ENCODE peak calls at places on chromosomes 11 and 22, in five cellular contexts. I is Peyer's patch, P is IMR-90, Z is cardiac muscle cell, E is PC-3. T is an unnamed sample.

GRCh38 chr11:44893250-44894216 is 57.1 kb downstream of the TP53I11 start:
- DNase-seq in I (no peak), P (no peak), Z (no peak), E (no peak), T (no peak)

GRCh38 chr11:70705930-70706329 is 307.6 kb downstream of the CTTN start:
- DNase-seq in I (no peak), P (no peak), Z (no peak), E (no peak), T (no peak)

GRCh38 chr11:22787565-22788162 is 41.9 kb downstream of the SVIP start:
- DNase-seq in I (peak), P (peak), Z (peak), E (peak), T (peak)

GRCh38 chr22:50275181-50276055 is 5.2 kb upstream of the MAPK11 start:
- DNase-seq in I (no peak), P (no peak), Z (no peak), E (no peak), T (no peak)

GRCh38 chr11:7597620-7598019 is 75.7 kb downstream of the CYB5R2 start:
- DNase-seq in I (peak), P (no peak), Z (no peak), E (peak), T (peak)

GRCh38 chr11:76604652-76605241 is 65.8 kb downstream of the LRRC32 start:
- DNase-seq in I (peak), P (peak), Z (no peak), E (no peak), T (no peak)

GRCh38 chr22:50691521-50691920 is 18.9 kb downstream of the SHANK3 start:
- DNase-seq in I (peak), P (peak), Z (peak), E (peak), T (peak)

GRCh38 chr11:50080256-50080655 is 47.6 kb downstream of the OR4C45 start:
- DNase-seq in I (no peak), P (no peak), Z (no peak), E (no peak), T (no peak)

GRCh38 chr11:57453543-57454177 is 6.7 kb upstream of the RTN4RL2 start:
- DNase-seq in I (no peak), P (no peak), Z (no peak), E (no peak), T (no peak)

GRCh38 chr22:44869196-44869595 is 116.8 kb downstream of the ARHGAP8 start:
- DNase-seq in I (no peak), P (peak), Z (no peak), E (peak), T (no peak)

DNA sequence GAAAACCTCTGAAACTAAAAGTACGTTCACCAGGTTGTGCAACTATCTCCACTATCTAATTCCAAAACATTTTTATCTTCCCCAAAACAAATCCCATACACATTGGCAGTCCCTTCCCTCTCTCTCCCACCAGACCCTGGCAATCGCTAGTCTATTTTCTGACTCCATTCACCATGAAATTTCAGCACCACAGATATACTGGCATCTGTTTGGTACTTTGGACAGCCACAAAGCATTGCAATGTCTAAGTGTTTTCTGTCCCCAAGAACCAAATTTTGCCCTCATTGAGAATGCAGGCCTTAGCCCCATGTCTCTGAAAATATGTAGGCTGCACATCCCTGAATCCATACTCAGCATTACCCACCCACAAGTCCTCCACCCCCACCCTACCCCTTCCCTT is 28.0 kb upstream of the KCNJ11 start:
- DNase-seq in I (no peak), P (no peak), Z (peak), E (no peak), T (no peak)
- H3K27ac ChIP-seq in I (no peak), P (no peak), Z (no peak), E (no peak), T (no peak)

DNA sequence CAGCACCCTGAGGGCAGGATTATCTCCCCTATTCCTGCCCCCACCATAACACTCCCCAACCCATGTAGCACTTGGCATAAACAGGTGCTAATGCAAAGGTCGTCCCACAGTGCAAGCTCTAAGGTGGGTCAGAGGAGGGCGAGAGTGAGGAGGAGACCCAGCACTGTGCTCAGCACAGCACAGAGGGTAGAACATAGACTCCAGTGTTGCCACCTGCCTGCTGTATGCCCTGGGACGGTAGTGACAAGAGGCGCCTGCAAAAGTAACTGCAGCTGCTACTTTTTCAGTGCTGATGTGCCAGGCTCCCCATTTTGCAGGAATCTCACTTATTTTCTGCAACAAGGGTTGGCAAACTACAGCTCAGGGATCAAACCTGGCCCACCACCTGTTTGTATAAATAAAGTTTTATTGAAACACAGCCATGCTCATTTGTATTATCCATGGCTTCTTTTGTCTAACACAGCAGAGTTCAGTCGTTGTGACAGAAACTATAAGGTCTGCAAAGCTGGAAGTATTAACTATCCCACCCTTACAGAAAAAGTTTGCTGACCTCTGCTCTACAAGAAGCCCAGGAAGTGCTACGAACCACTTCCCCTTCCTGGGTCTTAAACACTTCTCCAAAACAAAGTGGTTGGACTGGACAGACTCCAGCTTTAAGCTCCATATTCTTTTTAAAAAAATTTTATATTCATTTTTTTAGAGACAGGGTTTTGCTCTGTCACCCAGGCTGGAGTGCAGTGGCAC is 16.9 kb upstream of the CDC42BPG start:
- DNase-seq in I (no peak), P (no peak), Z (no peak), E (no peak), T (no peak)
- H3K27ac ChIP-seq in I (peak), P (no peak), Z (no peak), E (no peak), T (no peak)

DNA sequence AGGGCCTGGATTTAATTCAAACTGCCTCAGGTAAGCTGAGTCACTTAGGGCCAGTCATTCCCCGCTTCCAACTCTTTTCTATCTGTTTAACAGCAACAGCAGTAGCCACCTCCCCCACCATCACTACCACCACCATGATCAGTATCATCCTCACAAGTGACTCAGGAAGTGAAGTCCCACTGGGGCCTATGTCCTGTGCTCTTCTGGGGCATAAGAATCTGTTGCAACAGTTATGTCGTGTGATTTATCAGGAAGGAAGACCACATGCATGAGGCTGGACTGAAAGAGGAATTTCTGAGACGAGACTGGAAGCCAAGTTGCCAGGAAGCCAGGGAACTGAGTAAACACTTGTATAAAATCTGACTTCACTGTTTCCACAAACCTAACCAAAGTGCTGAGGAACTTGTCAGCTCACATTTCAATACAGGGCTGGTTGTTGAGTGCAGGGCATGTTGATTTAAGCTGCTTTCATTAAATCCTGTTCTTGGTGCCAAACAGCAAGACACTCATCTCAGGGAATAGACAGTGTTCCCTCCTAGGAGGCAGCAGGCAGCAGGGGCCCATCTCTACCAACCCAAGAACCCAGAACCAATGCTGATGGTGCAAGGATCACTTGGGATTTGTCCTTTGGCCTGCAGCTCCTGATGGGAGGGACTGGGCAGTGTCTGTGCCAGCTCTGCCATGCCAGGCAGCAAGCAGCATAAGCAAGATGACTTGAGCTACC is 226.7 kb upstream of the NARS2 start:
- DNase-seq in I (no peak), P (peak), Z (no peak), E (peak), T (peak)
- H3K27ac ChIP-seq in I (peak), P (peak), Z (peak), E (peak), T (no peak)

GRCh38 chr11:123490527-123490926 is 60.5 kb downstream of the GRAMD1B start:
- DNase-seq in I (no peak), P (no peak), Z (no peak), E (no peak), T (no peak)

GRCh38 chr11:123491241-123491640 is 61.2 kb downstream of the GRAMD1B start:
- DNase-seq in I (no peak), P (no peak), Z (no peak), E (no peak), T (no peak)

GRCh38 chr11:123494195-123495050 is 64.4 kb downstream of the GRAMD1B start:
- DNase-seq in I (no peak), P (peak), Z (peak), E (no peak), T (no peak)

GRCh38 chr11:123493393-123494063 is 63.5 kb downstream of the GRAMD1B start:
- DNase-seq in I (no peak), P (no peak), Z (no peak), E (peak), T (no peak)
- H3K27ac ChIP-seq in I (no peak), P (no peak), Z (peak), E (no peak), T (no peak)